ENCODE peak calls at places on chromosomes 6 and 20, in five cellular contexts. V, L, H, G and P are unnamed samples.

GRCh38 chr6:26183581-26184408 is 96.6 kb downstream of the HFE start:
- DNase-seq in L (peak; percentile 69), H (peak; percentile 57), G (peak; percentile 81), V (peak; percentile 43), P (peak; percentile 85)

GRCh38 chr6:130810307-130811030 is 16.7 kb upstream of the SMLR1 start:
- DNase-seq in L (no peak), G (no peak), H (no peak), V (no peak), P (no peak)

GRCh38 chr6:161068296-161068695 is 76.7 kb downstream of the MAP3K4 start:
- DNase-seq in L (no peak), H (no peak), G (no peak), V (no peak), P (no peak)

GRCh38 chr6:71410164-71410566 is 121.6 kb downstream of the OGFRL1 start:
- DNase-seq in G (no peak), V (no peak), L (no peak), H (no peak), P (no peak)

GRCh38 chr6:7106752-7107577 is 796 bp upstream of the RREB1 start:
- DNase-seq in L (peak; percentile 72), V (peak; percentile 70), H (no peak), G (peak; percentile 85), P (peak; percentile 44)

GRCh38 chr6:110777636-110778035 is 37.6 kb downstream of the CDK19 start:
- DNase-seq in H (no peak), G (no peak), L (no peak), V (no peak), P (no peak)

GRCh38 chr6:114334237-114334636 is 8.6 kb downstream of the HS3ST5 start:
- DNase-seq in V (no peak), H (no peak), G (no peak), L (no peak), P (no peak)

GRCh38 chr6:161354241-161354840 is 80.5 kb upstream of the AGPAT4 start:
- DNase-seq in V (no peak), G (no peak), L (no peak), H (no peak), P (no peak)

GRCh38 chr20:61940976-61941720 is 124.5 kb downstream of the TAF4 start:
- DNase-seq in H (no peak), G (peak; percentile 48), L (no peak), V (no peak), P (no peak)

GRCh38 chr20:63893999-63894357 is 948 bp upstream of the DNAJC5 start:
- DNase-seq in V (no peak), L (no peak), H (no peak), G (no peak), P (no peak)

GRCh38 chr6:156857573-156857972 is 80.4 kb downstream of the ARID1B start:
- DNase-seq in G (no peak), L (no peak), V (no peak), H (no peak), P (peak; percentile 26)

GRCh38 chr6:36120539-36120938 is 9.8 kb upstream of the MAPK13 start:
- DNase-seq in H (no peak), L (no peak), G (peak; percentile 82), V (peak; percentile 81), P (peak; percentile 84)

GRCh38 chr6:159044899-159045727 is at the start of gene TAGAP:
- DNase-seq in G (peak; percentile 84), H (peak; percentile 57), L (peak; percentile 81), V (peak; percentile 96), P (peak; percentile 95)
- H3K27ac ChIP-seq in G (peak within 1 kb of the TSS; percentile 69), H (no peak within 1 kb of the TSS), L (peak within 1 kb of the TSS; percentile 37), V (peak within 1 kb of the TSS; percentile 57), P (peak within 1 kb of the TSS; percentile 93)

DNA sequence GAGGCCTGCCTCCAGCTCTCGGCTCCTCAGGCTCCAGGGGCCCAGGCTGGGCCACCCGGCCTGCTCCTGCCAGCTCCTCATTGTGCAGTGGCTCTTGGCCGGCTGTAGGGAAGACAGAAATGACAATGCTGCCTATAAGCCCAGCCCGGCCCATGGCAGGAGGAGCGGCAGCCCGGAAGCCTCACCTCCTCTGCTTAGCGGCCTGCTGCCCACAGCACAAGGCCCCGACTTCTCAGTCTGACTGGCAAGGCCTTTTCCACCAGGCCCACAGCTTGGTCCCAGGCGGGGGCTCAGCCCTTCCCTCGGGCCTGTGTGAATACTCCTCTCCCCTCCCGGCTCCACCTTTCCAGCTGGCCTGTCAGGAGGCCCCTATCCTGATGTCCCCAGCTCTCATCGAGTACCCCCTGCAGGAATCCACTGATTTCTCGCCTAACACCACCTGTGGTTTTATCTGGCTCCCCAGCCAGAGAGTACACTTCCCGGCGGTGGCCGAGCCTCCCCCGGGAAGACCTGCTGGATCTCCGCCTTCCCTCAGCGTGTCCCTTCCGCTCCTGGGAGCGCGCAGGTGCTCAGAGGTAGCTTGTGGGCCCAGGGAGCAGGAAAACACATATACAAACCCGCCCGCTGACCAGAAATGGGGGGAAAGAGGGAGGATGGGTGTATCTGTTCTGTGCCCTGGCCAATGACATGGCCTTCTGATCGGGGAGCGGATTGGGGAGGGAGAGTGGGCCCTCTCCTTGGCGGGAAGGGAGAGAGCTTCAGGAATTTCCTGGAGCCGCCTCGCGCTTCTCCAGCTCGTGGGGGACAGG is 963 bp downstream of the DDRGK1 start:
- DNase-seq in V (peak; percentile 19), H (peak; percentile 29), G (no peak), L (no peak), P (peak; percentile 48)
- H3K27ac ChIP-seq in V (peak overlapping the region; percentile 83), H (peak overlapping the region; percentile 80), G (peak overlapping the region; percentile 77), L (peak overlapping the region; percentile 90), P (peak overlapping the region; percentile 79)

DNA sequence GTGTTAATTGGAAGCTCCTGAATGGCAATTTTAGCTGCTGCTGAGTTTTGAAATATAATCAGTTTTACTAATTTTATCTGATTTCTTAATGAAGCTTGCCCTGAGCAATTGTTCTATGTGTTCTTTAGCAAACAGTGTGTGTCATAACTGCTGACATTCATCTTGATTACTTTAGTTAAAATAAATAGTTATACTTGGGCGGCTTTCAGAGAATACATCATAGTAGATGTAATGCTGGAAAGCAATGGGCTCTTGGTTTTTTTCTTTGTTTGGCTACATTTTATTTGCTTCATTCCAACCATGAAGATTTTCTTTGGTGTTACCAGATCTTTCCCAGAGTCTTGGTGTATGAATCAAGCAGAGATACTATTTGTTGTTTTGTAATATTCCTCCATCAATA is 973.4 kb upstream of the SLC35B3 start:
- DNase-seq in H (no peak), V (no peak), L (no peak), G (no peak), P (no peak)
- H3K27ac ChIP-seq in H (no peak overlapping the region), V (no peak overlapping the region), L (no peak overlapping the region), G (no peak overlapping the region), P (no peak overlapping the region)

DNA sequence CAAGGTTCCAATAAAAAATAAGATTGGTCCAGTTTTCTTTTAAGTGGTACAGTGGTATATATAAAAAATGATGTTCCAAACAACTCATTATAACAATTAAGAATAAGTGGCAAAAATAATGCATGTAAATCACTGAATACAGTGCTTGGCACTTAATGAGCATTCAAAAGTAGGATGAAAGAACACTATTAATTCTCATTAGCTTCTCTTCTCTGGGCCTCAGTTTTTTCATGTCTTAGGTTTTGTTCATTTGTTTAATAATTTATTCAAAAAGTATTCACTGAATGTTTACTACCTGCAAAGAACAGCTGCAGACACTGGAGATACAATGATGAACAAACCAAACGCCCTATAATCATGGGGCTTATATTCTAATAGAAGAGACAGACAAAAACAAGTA is 21.1 kb downstream of the BCL2L1 start:
- DNase-seq in L (no peak), H (no peak), V (no peak), G (no peak), P (no peak)
- H3K27ac ChIP-seq in L (no peak overlapping the region), H (peak overlapping the region; percentile 23), V (no peak overlapping the region), G (peak overlapping the region; percentile 81), P (no peak overlapping the region)